ENCODE peak calls at places on chromosome 21, in eight cellular contexts. V is sigmoid colon, Y is cardiac muscle cell, S is adrenal gland, G is HFF-Myc, P is bronchial epithelial cell, L is heart left ventricle, W is lower leg skin. R is an unnamed sample.

GRCh38 chr21:43209575-43210453 is 41.0 kb downstream of the CRYAA start:
- DNase-seq in Y (no peak), V (peak), L (peak), P (peak), W (peak), G (no peak), S (peak), R (no peak)

GRCh38 chr21:42575111-42575510 is 61.5 kb downstream of the SLC37A1 start:
- DNase-seq in V (no peak), P (no peak), G (no peak), Y (no peak), S (no peak), L (peak), W (peak), R (no peak)

GRCh38 chr21:27536319-27536718 is 569.4 kb upstream of the ADAMTS5 start:
- DNase-seq in L (no peak), Y (no peak), G (no peak), S (no peak), W (no peak), P (peak), V (no peak), R (no peak)

GRCh38 chr21:43824250-43824882 is 35.0 kb downstream of the RRP1 start:
- DNase-seq in L (no peak), Y (no peak), V (peak), P (peak), G (no peak), W (no peak), S (peak), R (no peak)

GRCh38 chr21:24280591-24280990 is 1326.7 kb downstream of the MRPL39 start:
- DNase-seq in W (no peak), V (no peak), L (no peak), P (no peak), Y (no peak), S (no peak), G (no peak), R (no peak)

GRCh38 chr21:41316200-41316599 is 401 bp upstream of the FAM3B start:
- DNase-seq in P (no peak), L (no peak), G (no peak), V (no peak), W (no peak), S (no peak), Y (no peak), R (no peak)

GRCh38 chr21:41892726-41893125 is 13.6 kb upstream of the PRDM15 start:
- DNase-seq in G (no peak), S (no peak), L (no peak), W (no peak), Y (no peak), P (no peak), V (peak), R (no peak)

GRCh38 chr21:41888749-41889376 is 9.7 kb upstream of the PRDM15 start:
- DNase-seq in P (no peak), S (peak), Y (no peak), V (no peak), W (no peak), L (no peak), G (no peak), R (no peak)

GRCh38 chr21:38311765-38312164 is 55.0 kb downstream of the KCNJ15 start:
- DNase-seq in L (no peak), G (no peak), W (no peak), V (no peak), P (peak), S (no peak), Y (no peak), R (no peak)

GRCh38 chr21:30340714-30341573 is 3.5 kb upstream of the KRTAP27-1 start:
- DNase-seq in V (no peak), S (peak), L (peak), P (peak), Y (peak), W (no peak), G (no peak), R (peak)

GRCh38 chr21:41233913-41234312 is 66.0 kb downstream of the BACE2 start:
- DNase-seq in W (no peak), V (peak), L (no peak), Y (no peak), P (no peak), G (no peak), S (no peak), R (no peak)

GRCh38 chr21:42775891-42776290 is 103.4 kb downstream of the WDR4 start:
- DNase-seq in Y (no peak), G (no peak), V (no peak), L (no peak), P (no peak), W (no peak), S (no peak), R (no peak)

GRCh38 chr21:25330266-25330665 is 277.0 kb downstream of the MRPL39 start:
- DNase-seq in G (no peak), W (no peak), S (no peak), Y (no peak), L (no peak), P (no peak), V (no peak), R (no peak)

GRCh38 chr21:25801217-25802015 is 66.6 kb downstream of the GABPA start:
- DNase-seq in Y (peak), V (peak), G (peak), L (peak), S (peak), P (peak), W (peak), R (peak)

GRCh38 chr21:42836767-42837301 is 42.5 kb downstream of the WDR4 start:
- DNase-seq in P (no peak), V (no peak), Y (no peak), G (no peak), W (peak), L (no peak), S (no peak), R (no peak)

GRCh38 chr21:33302796-33303195 is 22.0 kb upstream of the IFNAR1 start:
- DNase-seq in Y (no peak), L (no peak), W (peak), P (no peak), V (no peak), S (no peak), G (no peak), R (no peak)
- TF ChIP-seq CTCF in Y (no peak), L (no peak), W (no peak), P (no peak), V (no peak), S (no peak), G (no peak), R (no peak)

DNA sequence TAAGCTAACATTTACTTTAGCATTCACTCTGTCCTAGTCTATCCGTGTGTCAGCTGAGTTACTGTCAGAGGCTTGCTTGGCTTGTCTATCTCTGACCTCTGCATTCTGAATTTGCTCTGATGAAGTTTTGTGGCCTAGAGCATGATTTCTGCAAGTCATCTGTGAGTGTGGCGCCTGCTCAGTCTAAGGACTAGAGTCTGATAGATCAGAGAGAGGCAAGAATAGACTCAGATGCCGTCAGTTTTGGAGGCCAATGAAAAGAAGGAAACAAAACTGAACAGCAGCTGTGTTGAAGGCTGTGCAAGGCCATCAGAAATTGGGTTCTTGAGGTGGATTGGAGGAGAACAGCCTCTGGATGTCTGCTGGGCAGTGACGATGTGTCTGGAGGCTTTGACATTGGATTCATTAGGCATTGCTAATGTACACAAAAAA is 573.1 kb downstream of the USP25 start:
- DNase-seq in S (peak), W (peak), G (no peak), Y (peak), V (peak), P (no peak), L (peak), R (no peak)
- H3K4me3 ChIP-seq in S (no peak), W (no peak), G (no peak), Y (no peak), V (no peak), P (no peak), L (no peak), R (no peak)

DNA sequence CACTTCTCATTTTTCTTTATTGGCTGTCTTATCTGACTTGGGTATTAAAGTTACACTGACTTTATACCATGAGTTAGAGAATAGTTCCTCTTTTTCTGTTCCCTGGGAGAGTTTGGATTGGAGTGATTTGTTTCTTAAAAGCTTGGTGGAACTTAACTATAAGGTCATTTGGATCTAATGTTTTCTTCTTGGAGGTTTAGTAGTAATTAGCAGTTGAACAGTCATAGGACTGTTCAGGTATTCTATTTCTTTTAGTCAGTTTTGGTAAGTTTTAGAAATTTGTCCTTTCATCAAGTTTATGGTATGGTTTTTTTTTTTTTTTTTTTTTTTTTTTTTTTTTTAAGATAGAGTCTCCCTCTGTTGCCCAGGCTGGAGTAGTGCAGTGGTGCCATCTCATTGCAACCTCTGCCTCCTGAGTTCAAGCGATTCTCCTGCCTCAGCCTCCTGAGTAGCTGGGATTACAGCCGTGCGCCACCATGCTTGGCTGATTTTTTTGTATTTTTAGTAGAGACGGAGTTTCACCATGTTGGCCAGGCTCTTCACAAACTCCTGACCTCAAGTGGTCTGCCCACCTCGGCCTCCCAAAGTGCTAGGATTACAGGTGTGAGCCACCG is 6.3 kb downstream of the TTC3 start:
- DNase-seq in Y (no peak), L (no peak), S (no peak), V (no peak), W (no peak), P (no peak), G (no peak), R (peak)
- TF ChIP-seq CTCF in Y (peak), L (no peak), S (peak), V (no peak), W (no peak), P (peak), G (peak), R (peak)

GRCh38 chr21:45556302-45556644 is 14.0 kb upstream of the SLC19A1 start:
- DNase-seq in G (no peak), S (no peak), P (no peak), V (no peak), Y (no peak), W (no peak), L (no peak), R (no peak)

GRCh38 chr21:45558044-45558721 is 15.9 kb upstream of the SLC19A1 start:
- DNase-seq in L (no peak), W (peak), S (peak), P (no peak), G (no peak), V (peak), Y (no peak), R (no peak)

GRCh38 chr21:45557611-45558043 is 15.4 kb upstream of the SLC19A1 start:
- DNase-seq in V (peak), W (peak), Y (no peak), P (no peak), S (peak), L (peak), G (no peak), R (no peak)

GRCh38 chr21:45555557-45556301 is 13.5 kb upstream of the SLC19A1 start:
- DNase-seq in V (peak), L (peak), G (peak), Y (peak), W (peak), P (peak), S (peak), R (peak)

DNA sequence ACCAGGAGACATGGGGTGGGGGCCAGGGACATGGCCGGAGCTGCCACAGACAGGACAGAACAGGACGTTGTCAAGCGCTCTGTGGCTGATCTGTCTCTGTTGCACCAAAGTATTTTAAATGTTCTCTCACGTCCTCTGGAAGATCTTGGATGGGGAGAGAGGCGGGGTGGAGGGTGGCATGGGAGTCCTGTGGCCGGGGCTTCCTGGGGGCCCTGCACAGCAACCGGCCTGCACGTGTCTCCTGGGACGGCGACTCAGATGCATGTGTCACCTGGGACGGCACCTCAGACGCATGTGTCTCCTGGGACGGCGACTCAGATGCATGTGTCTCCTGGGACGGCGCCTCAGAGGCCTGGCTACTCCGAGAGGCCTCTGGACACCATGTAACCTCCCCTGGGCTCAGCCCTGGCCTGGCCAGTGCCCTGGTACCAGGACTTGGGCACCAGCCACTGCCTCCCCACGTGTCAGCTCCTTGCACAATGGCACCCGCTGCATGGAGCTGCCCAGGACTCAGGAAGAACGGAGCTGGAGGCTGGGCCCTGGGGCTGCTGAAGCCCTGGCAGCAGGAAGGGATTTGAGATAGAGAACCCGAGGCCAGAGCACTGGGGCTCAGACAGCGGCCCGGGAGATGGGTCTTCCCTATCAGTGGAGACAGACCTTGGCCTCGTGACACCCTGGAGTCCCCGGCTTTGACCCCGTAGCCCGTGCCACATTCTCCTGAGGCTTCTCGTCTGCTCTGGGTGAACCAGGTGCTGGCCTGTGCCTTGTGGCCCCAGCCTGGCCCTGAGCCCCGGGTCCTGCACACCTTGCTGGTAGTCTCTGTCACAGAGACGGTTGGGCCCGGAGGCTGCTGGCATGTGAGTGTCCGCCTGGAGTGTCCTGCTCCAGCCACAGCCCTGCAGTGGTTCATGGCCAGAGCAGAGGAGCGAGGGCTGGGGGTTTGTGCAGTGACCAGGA is 14.7 kb upstream of the SLC19A1 start:
- DNase-seq in W (peak), Y (no peak), V (peak), L (peak), P (no peak), S (peak), G (no peak), R (no peak)
- H3K4me3 ChIP-seq in W (no peak), Y (no peak), V (no peak), L (no peak), P (no peak), S (no peak), G (no peak), R (no peak)

DNA sequence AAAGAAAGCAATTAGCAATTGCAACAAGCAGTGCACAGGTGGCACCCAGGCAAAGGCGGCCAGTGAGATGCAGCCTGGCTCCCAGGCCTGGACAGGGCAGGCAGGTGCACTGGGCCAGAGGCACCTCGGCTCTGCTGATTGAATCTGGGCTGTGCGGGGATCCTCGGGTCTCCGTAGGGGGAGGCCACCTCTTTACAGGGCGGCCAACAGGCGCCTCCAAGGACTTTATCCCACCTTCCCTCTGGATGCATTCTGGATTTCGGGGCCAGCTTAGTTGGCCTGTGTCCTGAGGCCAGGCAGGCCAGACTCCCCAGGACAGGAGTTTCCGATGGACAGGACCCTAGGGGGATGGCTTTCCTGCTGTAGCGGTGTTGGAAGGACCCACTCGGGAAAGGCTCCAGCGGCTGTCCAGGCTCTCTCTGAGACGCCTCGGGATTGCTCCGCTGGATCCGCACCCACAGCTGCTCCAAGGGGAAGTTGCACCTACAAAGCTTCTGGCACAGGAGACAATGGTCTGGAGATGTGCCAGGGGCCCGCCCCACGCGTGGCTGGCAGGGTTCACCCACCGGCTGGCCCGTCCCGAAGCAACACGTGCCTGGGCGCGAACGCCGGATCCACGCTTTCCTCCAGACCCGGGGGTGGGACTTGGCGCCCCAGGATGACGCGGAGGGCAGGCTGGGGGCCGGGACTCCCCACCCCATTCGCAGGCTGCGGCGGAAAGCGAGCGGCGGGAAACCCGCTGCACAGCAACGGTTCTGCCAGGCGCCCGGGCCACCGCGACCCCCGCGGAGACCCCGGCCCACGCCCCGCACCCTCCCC is 810 bp downstream of the SLC19A1 start:
- DNase-seq in V (peak), G (peak), P (peak), W (peak), L (peak), Y (peak), S (peak), R (peak)
- TF ChIP-seq CTCF in V (no peak), G (no peak), P (no peak), W (no peak), L (no peak), Y (no peak), S (no peak), R (no peak)

DNA sequence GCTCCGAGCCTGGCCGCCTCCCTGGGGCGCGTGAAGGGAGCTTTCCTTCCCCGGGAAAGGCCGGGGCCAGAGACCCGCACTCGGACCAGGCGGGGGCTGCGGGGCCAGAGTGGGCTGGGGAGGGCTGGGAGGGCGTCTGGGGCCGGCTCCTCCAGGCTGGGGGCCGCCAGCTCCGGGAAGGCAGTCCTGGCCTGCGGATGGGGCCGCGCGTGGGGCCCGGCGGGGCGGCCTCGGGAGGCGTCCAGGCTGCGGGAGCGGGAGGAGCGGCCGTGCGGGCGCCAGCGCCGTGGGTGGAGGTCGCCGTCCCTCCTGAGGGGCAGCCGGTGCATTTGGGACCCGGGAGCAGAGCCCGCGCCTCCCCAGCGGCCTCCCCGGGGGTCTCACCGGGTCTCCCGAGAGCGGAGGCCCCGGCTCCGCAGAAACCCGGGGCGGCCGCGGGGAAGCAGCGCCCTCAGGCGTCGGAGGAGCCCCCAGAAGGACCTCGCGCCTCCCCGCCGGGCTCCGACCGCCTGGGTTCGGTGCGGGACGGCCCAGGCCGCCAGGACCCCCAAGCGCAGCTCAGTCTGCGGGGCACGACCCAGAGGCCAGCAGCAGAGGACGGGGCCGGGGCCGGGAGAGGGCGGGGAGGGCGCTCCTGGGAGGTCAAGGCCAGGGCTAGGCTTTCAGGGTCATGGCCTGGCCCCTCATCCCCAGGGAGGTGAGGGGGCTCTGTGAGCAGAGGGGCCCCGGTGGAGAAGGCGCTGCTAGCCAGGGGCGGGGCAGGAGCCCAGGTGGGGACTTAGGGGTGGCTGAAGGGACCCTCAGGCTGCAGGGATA is 7.3 kb upstream of the SLX9 start:
- DNase-seq in Y (peak), G (no peak), W (no peak), P (no peak), V (no peak), S (no peak), L (no peak), R (peak)
- H3K4me3 ChIP-seq in Y (peak), G (no peak), W (no peak), P (peak), V (peak), S (no peak), L (peak), R (peak)

DNA sequence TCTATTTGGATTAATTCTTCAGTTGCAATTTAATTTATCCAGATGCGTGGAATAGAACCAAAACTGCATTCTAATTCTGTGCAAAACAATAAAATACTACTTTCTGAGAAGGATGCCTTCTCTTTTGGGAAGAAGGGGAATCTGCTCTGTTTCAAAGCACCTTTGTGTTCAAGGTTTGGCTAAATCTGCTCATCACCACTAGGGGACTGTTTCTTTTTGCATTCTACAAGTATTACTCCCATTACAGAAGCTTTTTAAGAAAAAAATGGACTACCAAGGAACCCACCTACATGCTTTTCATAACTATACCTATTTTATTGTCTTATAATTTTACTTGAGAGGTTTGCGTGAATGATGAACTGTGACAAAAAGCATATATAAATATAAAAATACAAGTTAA is 18.2 kb downstream of the MRPS6 start:
- DNase-seq in L (no peak), Y (no peak), W (no peak), G (no peak), V (no peak), P (no peak), S (no peak), R (peak)
- TF ChIP-seq CTCF in L (no peak), Y (peak), W (no peak), G (peak), V (no peak), P (peak), S (peak), R (peak)

R was measured in GM12865.